ENCODE peak calls at places on chromosomes 7 and 10, in four cellular contexts. One of them, this sample, is unnamed.

GRCh38 chr10:50607526-50607925 is 16.2 kb downstream of the SGMS1 start:
- DNase-seq in astrocyte of the cerebellum: no peak
- DNase-seq in fibroblast of lung: no peak
- DNase-seq in colonic mucosa: no peak
- DNase-seq in this sample: no peak

GRCh38 chr10:102645388-102645740 is 1.1 kb downstream of the TRIM8 start:
- DNase-seq in astrocyte of the cerebellum: no peak
- DNase-seq in fibroblast of lung: peak; percentile 67
- DNase-seq in colonic mucosa: peak; percentile 79
- DNase-seq in this sample: peak; percentile 56

GRCh38 chr7:156041398-156041797 is 229.1 kb upstream of the SHH start:
- DNase-seq in colonic mucosa: no peak
- DNase-seq in fibroblast of lung: no peak
- DNase-seq in astrocyte of the cerebellum: no peak
- DNase-seq in this sample: no peak

GRCh38 chr7:47337531-47337930 is 244.4 kb downstream of the TNS3 start:
- DNase-seq in colonic mucosa: no peak
- DNase-seq in astrocyte of the cerebellum: no peak
- DNase-seq in fibroblast of lung: peak; percentile 66
- DNase-seq in this sample: no peak

GRCh38 chr7:18798018-18798906 is 302.7 kb downstream of the HDAC9 start:
- DNase-seq in astrocyte of the cerebellum: peak; percentile 98
- DNase-seq in colonic mucosa: no peak
- DNase-seq in fibroblast of lung: peak; percentile 95
- DNase-seq in this sample: no peak

GRCh38 chr7:69126896-69127479 is 471.3 kb upstream of the AUTS2 start:
- DNase-seq in astrocyte of the cerebellum: no peak
- DNase-seq in fibroblast of lung: no peak
- DNase-seq in colonic mucosa: no peak
- DNase-seq in this sample: no peak

GRCh38 chr7:142668495-142668894 is 80.8 kb upstream of the PRSS1 start:
- DNase-seq in astrocyte of the cerebellum: no peak
- DNase-seq in colonic mucosa: no peak
- DNase-seq in fibroblast of lung: no peak
- DNase-seq in this sample: no peak

GRCh38 chr10:50600831-50601466 is 22.8 kb downstream of the SGMS1 start:
- DNase-seq in fibroblast of lung: peak; percentile 34
- DNase-seq in astrocyte of the cerebellum: no peak
- DNase-seq in colonic mucosa: no peak
- DNase-seq in this sample: no peak

GRCh38 chr7:30226593-30227268 is 57.7 kb upstream of the ZNRF2 start:
- DNase-seq in colonic mucosa: peak; percentile 75
- DNase-seq in astrocyte of the cerebellum: no peak
- DNase-seq in fibroblast of lung: no peak
- DNase-seq in this sample: no peak

GRCh38 chr10:71974489-71975011 is 10.4 kb downstream of the CHST3 start:
- DNase-seq in colonic mucosa: no peak
- DNase-seq in astrocyte of the cerebellum: no peak
- DNase-seq in fibroblast of lung: peak; percentile 82
- DNase-seq in this sample: no peak

GRCh38 chr10:3822541-3822940 is 37.5 kb upstream of the KLF6 start:
- DNase-seq in astrocyte of the cerebellum: no peak
- DNase-seq in colonic mucosa: no peak
- DNase-seq in fibroblast of lung: no peak
- DNase-seq in this sample: no peak

GRCh38 chr10:6082496-6083395 is 6.1 kb upstream of the RBM17 start:
- DNase-seq in fibroblast of lung: no peak
- DNase-seq in colonic mucosa: no peak
- DNase-seq in astrocyte of the cerebellum: no peak
- DNase-seq in this sample: no peak

GRCh38 chr10:109770000-109770399 is 153.3 kb downstream of the XPNPEP1 start:
- DNase-seq in fibroblast of lung: no peak
- DNase-seq in astrocyte of the cerebellum: no peak
- DNase-seq in colonic mucosa: no peak
- DNase-seq in this sample: no peak

GRCh38 chr10:27625452-27626345 is 119.9 kb downstream of the MKX start:
- DNase-seq in colonic mucosa: no peak
- DNase-seq in astrocyte of the cerebellum: no peak
- DNase-seq in fibroblast of lung: no peak
- DNase-seq in this sample: no peak

GRCh38 chr7:91940171-91940570 is 491 bp upstream of the AKAP9 start:
- DNase-seq in astrocyte of the cerebellum: no peak
- DNase-seq in fibroblast of lung: peak; percentile 32
- DNase-seq in colonic mucosa: peak; percentile 33
- DNase-seq in this sample: no peak

GRCh38 chr7:90771281-90771680 is 175.2 kb downstream of the CDK14 start:
- DNase-seq in colonic mucosa: no peak
- DNase-seq in astrocyte of the cerebellum: no peak
- DNase-seq in fibroblast of lung: peak; percentile 65
- DNase-seq in this sample: no peak

GRCh38 chr7:135375908-135376699 is 133.8 kb downstream of the CNOT4 start:
- DNase-seq in fibroblast of lung: peak; percentile 43
- DNase-seq in astrocyte of the cerebellum: no peak
- DNase-seq in colonic mucosa: no peak
- DNase-seq in this sample: no peak

GRCh38 chr7:127582361-127582760 is 3.0 kb downstream of the GCC1 start:
- DNase-seq in fibroblast of lung: peak; percentile 34
- DNase-seq in colonic mucosa: no peak
- DNase-seq in astrocyte of the cerebellum: peak; percentile 78
- DNase-seq in this sample: no peak
- TF ChIP-seq CTCF in fibroblast of lung: no peak
- TF ChIP-seq CTCF in colonic mucosa: no peak
- TF ChIP-seq CTCF in astrocyte of the cerebellum: peak; percentile 27
- TF ChIP-seq CTCF in this sample: no peak

DNA sequence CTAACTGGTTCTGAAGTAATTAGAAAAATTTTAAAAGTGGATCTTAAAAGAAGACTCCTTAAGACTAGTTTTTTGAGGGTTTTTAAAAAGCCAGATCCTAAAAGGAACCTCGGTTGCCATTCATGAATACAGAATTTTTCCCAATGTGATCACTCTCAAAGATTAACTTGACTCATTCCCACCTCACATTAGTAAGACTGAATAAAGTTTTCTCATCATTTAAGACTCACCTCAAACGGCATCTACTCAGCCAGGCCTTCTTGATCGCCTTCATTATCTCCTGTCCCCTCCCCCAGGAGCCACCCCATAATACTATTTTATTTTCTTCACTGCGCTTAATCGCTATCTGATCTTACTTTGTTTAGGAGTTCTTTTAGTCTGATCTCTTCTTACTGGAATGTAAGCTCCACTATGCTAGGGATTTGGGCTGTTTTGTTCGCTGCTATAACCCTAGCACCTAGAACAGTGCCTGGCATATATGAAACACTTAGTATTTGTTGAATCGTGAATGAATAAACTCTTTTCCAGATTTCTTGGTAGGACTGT is 55.9 kb upstream of the PCGF5 start:
- DNase-seq in fibroblast of lung: peak; percentile 34
- DNase-seq in astrocyte of the cerebellum: no peak
- DNase-seq in colonic mucosa: no peak
- DNase-seq in this sample: no peak
- H3K4me3 ChIP-seq in fibroblast of lung: peak overlapping the region; percentile 78
- H3K4me3 ChIP-seq in astrocyte of the cerebellum: peak overlapping the region; percentile 71
- H3K4me3 ChIP-seq in colonic mucosa: peak overlapping the region; percentile 89
- H3K4me3 ChIP-seq in this sample: peak overlapping the region; percentile 79

GRCh38 chr7:141071855-141072547 is 1.9 kb upstream of the TMEM178B start:
- DNase-seq in fibroblast of lung: no peak
- DNase-seq in colonic mucosa: no peak
- DNase-seq in astrocyte of the cerebellum: no peak
- DNase-seq in this sample: no peak

GRCh38 chr7:141073641-141074161 is at the start of gene TMEM178B:
- DNase-seq in astrocyte of the cerebellum: no peak
- DNase-seq in colonic mucosa: no peak
- DNase-seq in fibroblast of lung: no peak
- DNase-seq in this sample: no peak

GRCh38 chr7:141073173-141073640 is 657 bp upstream of the TMEM178B start:
- DNase-seq in astrocyte of the cerebellum: no peak
- DNase-seq in fibroblast of lung: peak; percentile 63
- DNase-seq in colonic mucosa: no peak
- DNase-seq in this sample: no peak

GRCh38 chr7:141072548-141073172 is 1.2 kb upstream of the TMEM178B start:
- DNase-seq in fibroblast of lung: peak; percentile 77
- DNase-seq in colonic mucosa: no peak
- DNase-seq in astrocyte of the cerebellum: peak; percentile 51
- DNase-seq in this sample: peak; percentile 68

DNA sequence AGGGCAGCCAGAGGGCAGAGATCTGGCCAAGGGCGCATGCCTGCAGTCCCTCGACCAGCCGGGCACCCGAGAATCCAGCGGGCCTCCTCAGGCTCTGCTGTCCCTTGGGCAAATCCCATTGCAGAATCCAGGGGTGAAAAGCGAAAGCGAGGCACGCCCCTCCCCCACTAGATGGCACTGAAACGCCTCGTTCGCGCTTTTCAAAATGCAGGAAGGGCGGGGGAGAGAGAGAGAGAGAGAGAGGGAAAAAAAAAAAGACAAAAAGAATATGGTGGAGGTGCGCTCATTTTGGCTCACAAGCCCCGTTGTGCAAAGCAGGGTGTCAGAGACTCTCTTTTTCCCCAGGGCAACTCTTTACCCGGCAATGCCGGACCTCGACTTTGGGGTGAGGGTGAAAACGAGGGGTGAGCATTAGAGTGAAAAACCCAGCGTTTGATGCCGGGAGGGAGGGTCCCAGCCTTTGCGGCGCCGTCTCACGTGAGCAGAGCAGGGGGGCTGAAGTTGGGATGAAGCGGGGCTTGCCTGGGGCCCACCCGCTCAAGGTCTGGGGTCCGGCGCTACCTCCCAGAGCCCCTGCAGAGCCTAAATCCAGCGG is 2.5 kb upstream of the TMEM178B start:
- DNase-seq in fibroblast of lung: no peak
- DNase-seq in colonic mucosa: no peak
- DNase-seq in astrocyte of the cerebellum: no peak
- DNase-seq in this sample: no peak
- TF ChIP-seq CTCF in fibroblast of lung: no peak
- TF ChIP-seq CTCF in colonic mucosa: no peak
- TF ChIP-seq CTCF in astrocyte of the cerebellum: peak; percentile 30
- TF ChIP-seq CTCF in this sample: peak; percentile 36

GRCh38 chr10:46538723-46539426 is 17.6 kb downstream of the GPRIN2 start:
- DNase-seq in astrocyte of the cerebellum: no peak
- DNase-seq in fibroblast of lung: no peak
- DNase-seq in colonic mucosa: no peak
- DNase-seq in this sample: no peak

GRCh38 chr10:46539596-46540411 is 16.7 kb downstream of the GPRIN2 start:
- DNase-seq in astrocyte of the cerebellum: peak; percentile 37
- DNase-seq in fibroblast of lung: peak; percentile 74
- DNase-seq in colonic mucosa: no peak
- DNase-seq in this sample: peak; percentile 96

GRCh38 chr10:46541017-46541661 is 15.3 kb downstream of the GPRIN2 start:
- DNase-seq in colonic mucosa: peak; percentile 71
- DNase-seq in astrocyte of the cerebellum: no peak
- DNase-seq in fibroblast of lung: peak; percentile 24
- DNase-seq in this sample: no peak

GRCh38 chr10:46541735-46542566 is 14.5 kb downstream of the GPRIN2 start:
- DNase-seq in astrocyte of the cerebellum: no peak
- DNase-seq in fibroblast of lung: no peak
- DNase-seq in colonic mucosa: no peak
- DNase-seq in this sample: no peak

GRCh38 chr10:46540412-46541016 is 15.9 kb downstream of the GPRIN2 start:
- DNase-seq in astrocyte of the cerebellum: no peak
- DNase-seq in fibroblast of lung: no peak
- DNase-seq in colonic mucosa: no peak
- DNase-seq in this sample: no peak
- H3K4me3 ChIP-seq in astrocyte of the cerebellum: no peak overlapping the region
- H3K4me3 ChIP-seq in fibroblast of lung: no peak overlapping the region
- H3K4me3 ChIP-seq in colonic mucosa: no peak overlapping the region
- H3K4me3 ChIP-seq in this sample: no peak overlapping the region

This sample was measured in epithelial cell of proximal tubule.